ENCODE peak calls at places on chromosomes 4 and X, in five cellular contexts. X is testis, M is mesothelial cell of epicardium, K is endothelial cell, F is suprapubic skin. O is an unnamed sample.

GRCh38 chr4:168815373-168816345 is 194.4 kb downstream of the CBR4 start:
- DNase-seq in K (no peak), F (no peak), X (no peak), M (no peak), O (no peak)

GRCh38 chr4:177281544-177281943 is 28.1 kb upstream of the NEIL3 start:
- DNase-seq in F (no peak), M (no peak), X (no peak), K (no peak), O (no peak)

GRCh38 chrX:74119016-74119910 is 184.7 kb upstream of the ZCCHC13 start:
- DNase-seq in K (no peak), F (no peak), X (no peak), M (no peak), O (no peak)

GRCh38 chrX:72181178-72182125 is at the start of gene PIN4:
- DNase-seq in F (peak; percentile 91), X (peak; percentile 93), K (peak; percentile 77), M (peak; percentile 86), O (peak; percentile 70)

GRCh38 chr4:39908284-39908683 is 69.4 kb downstream of the PDS5A start:
- DNase-seq in K (no peak), M (no peak), X (no peak), F (no peak), O (no peak)

GRCh38 chr4:103499094-103499493 is 220.7 kb downstream of the TACR3 start:
- DNase-seq in M (no peak), X (no peak), F (no peak), K (no peak), O (no peak)

GRCh38 chr4:89836031-89836777 is 757 bp downstream of the SNCA start:
- DNase-seq in X (no peak), M (peak; percentile 40), F (no peak), K (peak; percentile 9), O (no peak)

GRCh38 chrX:44224760-44225159 is 118.7 kb downstream of the EFHC2 start:
- DNase-seq in F (no peak), K (no peak), M (no peak), X (no peak), O (no peak)

GRCh38 chrX:130975947-130976346 is 72.9 kb upstream of the ENOX2 start:
- DNase-seq in K (peak; percentile 28), F (no peak), M (peak; percentile 54), X (peak; percentile 48), O (no peak)

GRCh38 chr4:144449623-144450022 is 196.3 kb upstream of the HHIP start:
- DNase-seq in X (peak; percentile 43), K (no peak), M (no peak), F (peak; percentile 80), O (no peak)

GRCh38 chr4:54937501-54937900 is 187.9 kb downstream of the KDR start:
- DNase-seq in X (no peak), F (no peak), K (no peak), M (no peak), O (no peak)

GRCh38 chr4:155025762-155026457 is 182.5 kb upstream of the NPY2R start:
- DNase-seq in K (peak; percentile 71), F (no peak), M (peak; percentile 53), X (peak; percentile 83), O (no peak)

GRCh38 chrX:85003655-85004244 is at the start of gene APOOL:
- DNase-seq in M (peak; percentile 80), K (peak; percentile 75), X (peak; percentile 93), F (peak; percentile 83), O (peak; percentile 67)

GRCh38 chr4:149831656-149832208 is 16.1 kb upstream of the IQCM start:
- DNase-seq in M (no peak), X (no peak), K (no peak), F (no peak), O (no peak)

GRCh38 chr4:129929052-129929451 is 833.1 kb downstream of the C4orf33 start:
- DNase-seq in K (peak; percentile 22), F (no peak), M (no peak), X (peak; percentile 22), O (no peak)

GRCh38 chr4:109334129-109334528 is 31.7 kb upstream of the COL25A1 start:
- DNase-seq in K (no peak), X (no peak), F (no peak), M (no peak), O (no peak)

GRCh38 chr4:76758290-76758882 is 139.6 kb downstream of the SOWAHB start:
- DNase-seq in K (no peak), F (no peak), M (no peak), X (peak; percentile 41), O (no peak)

GRCh38 chr4:10832989-10833635 is 148.5 kb upstream of the CLNK start:
- DNase-seq in X (no peak), F (no peak), M (no peak), K (no peak), O (no peak)

GRCh38 chrX:119989905-119990408 is 46.4 kb upstream of the NKAP start:
- DNase-seq in K (no peak), M (no peak), X (no peak), F (no peak), O (no peak)

GRCh38 chr4:56123547-56123946 is 174.8 kb downstream of the CEP135 start:
- DNase-seq in M (no peak), F (no peak), K (no peak), X (no peak), O (no peak)

GRCh38 chr4:34619531-34620109 is 1624.7 kb downstream of the ARAP2 start:
- DNase-seq in F (no peak), M (no peak), K (no peak), X (no peak), O (no peak)

GRCh38 chr4:51885371-51885770 is 42.4 kb downstream of the DCUN1D4 start:
- DNase-seq in M (no peak), X (no peak), K (peak; percentile 33), F (no peak), O (no peak)

GRCh38 chr4:186192068-186192751 is 843 bp downstream of the CYP4V2 start:
- DNase-seq in K (peak; percentile 43), X (peak; percentile 71), F (no peak), M (peak; percentile 50), O (no peak)

GRCh38 chr4:76979236-76979635 is 29.7 kb downstream of the SEPTIN11 start:
- DNase-seq in M (no peak), X (no peak), K (no peak), F (no peak), O (no peak)

GRCh38 chrX:11531226-11531625 is 134.5 kb downstream of the ARHGAP6 start:
- DNase-seq in F (no peak), K (no peak), X (no peak), M (no peak), O (no peak)

GRCh38 chr4:39037491-39037825 is 5.2 kb upstream of the TMEM156 start:
- DNase-seq in F (no peak), K (no peak), M (no peak), X (no peak), O (no peak)

GRCh38 chr4:56186808-56187523 is 200.3 kb downstream of the AASDH start:
- DNase-seq in X (no peak), K (no peak), M (no peak), F (no peak), O (no peak)

GRCh38 chr4:13427599-13428325 is 56.4 kb downstream of the RAB28 start:
- DNase-seq in K (no peak), X (no peak), M (no peak), F (no peak), O (no peak)

GRCh38 chrX:17635231-17635630 is 102.1 kb upstream of the SCML1 start:
- DNase-seq in K (no peak), M (no peak), F (no peak), X (no peak), O (no peak)

GRCh38 chrX:150041208-150041607 is 102.9 kb upstream of the EOLA2 start:
- DNase-seq in F (no peak), K (no peak), M (no peak), X (no peak), O (no peak)

GRCh38 chr4:7073526-7074390 is 5.9 kb upstream of the GRPEL1 start:
- DNase-seq in M (no peak), X (peak; percentile 66), F (no peak), K (peak; percentile 51), O (no peak)

GRCh38 chr4:142550955-142551354 is 295.1 kb downstream of the INPP4B start:
- DNase-seq in M (no peak), F (no peak), K (no peak), X (no peak), O (no peak)

GRCh38 chr4:26032572-26033320 is 118.7 kb downstream of the SMIM20 start:
- DNase-seq in F (no peak), M (no peak), K (no peak), X (peak; percentile 30), O (no peak)

GRCh38 chr4:56909083-56909981 is 1.6 kb downstream of the REST start:
- DNase-seq in M (peak; percentile 73), X (peak; percentile 62), F (peak; percentile 86), K (peak; percentile 51), O (no peak)

DNA sequence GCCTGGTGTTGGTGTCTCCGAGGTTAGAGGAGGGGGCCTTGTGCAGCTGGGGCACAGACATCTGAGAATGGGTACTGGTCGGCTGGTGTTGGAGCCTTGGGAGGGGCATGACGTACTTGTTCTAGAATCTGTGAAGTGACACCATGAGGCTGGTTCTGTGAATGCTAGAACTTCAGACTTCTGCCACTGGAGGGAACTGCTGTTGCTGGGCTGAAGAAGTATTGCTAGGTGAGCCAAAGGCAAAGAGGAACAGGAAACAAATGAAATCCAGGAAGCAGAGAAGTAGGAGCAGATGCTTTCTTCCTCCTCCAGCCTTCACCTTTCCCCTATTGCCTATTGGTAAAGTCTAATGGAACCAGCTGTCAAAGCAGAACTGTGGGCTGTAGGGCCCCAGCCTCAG is 120.9 kb upstream of the DDIT4L start:
- DNase-seq in M (no peak), F (no peak), K (peak; percentile 6), X (peak; percentile 19), O (no peak)
- TF ChIP-seq CTCF in M (no peak), F (no peak), K (no peak), X (no peak), O (no peak)

GRCh38 chrX:13994681-13995080 is 35.0 kb downstream of the GEMIN8 start:
- DNase-seq in K (no peak), M (no peak), X (no peak), F (no peak), O (no peak)
- TF ChIP-seq CTCF in K (no peak), M (no peak), X (no peak), F (no peak), O (no peak)

GRCh38 chrX:55640854-55641253 is 17.7 kb downstream of the FOXR2 start:
- DNase-seq in X (no peak), K (no peak), F (no peak), M (no peak), O (no peak)
- TF ChIP-seq CTCF in X (no peak), K (no peak), F (no peak), M (no peak), O (no peak)

GRCh38 chrX:63470506-63470905 is 119.4 kb upstream of the SPIN4 start:
- DNase-seq in F (no peak), K (no peak), M (no peak), X (no peak), O (no peak)

GRCh38 chrX:63471004-63471403 is 119.9 kb upstream of the SPIN4 start:
- DNase-seq in M (no peak), K (no peak), X (no peak), F (no peak), O (no peak)

GRCh38 chrX:63466690-63467089 is 115.6 kb upstream of the SPIN4 start:
- DNase-seq in F (no peak), M (no peak), K (no peak), X (no peak), O (no peak)
- TF ChIP-seq CTCF in F (no peak), M (no peak), K (no peak), X (no peak), O (no peak)

O was measured in natural killer cell.